ENCODE peak calls at places on chromosomes 7 and 10, in ten cellular contexts. F, X, Y, W, R, J, M, V, A and K are unnamed samples.

GRCh38 chr7:152419473-152420429 is 16.1 kb downstream of the KMT2C start:
- DNase-seq in F (no peak), X (no peak), Y (no peak), W (no peak), R (no peak), J (no peak), M (no peak), V (no peak), A (no peak), K (no peak)

GRCh38 chr7:47573758-47574472 is 8.0 kb downstream of the TNS3 start:
- DNase-seq in F (peak; percentile 68), X (no peak), Y (no peak), W (peak; percentile 52), R (no peak), J (no peak), M (no peak), V (peak; percentile 87), A (no peak), K (no peak)

GRCh38 chr10:58909881-58910280 is 266.6 kb upstream of the PHYHIPL start:
- DNase-seq in F (no peak), X (no peak), Y (no peak), W (no peak), R (no peak), J (no peak), M (no peak), V (peak; percentile 4), A (no peak), K (no peak)

GRCh38 chr7:131600578-131600977 is 44.1 kb upstream of the PODXL start:
- DNase-seq in F (no peak), X (no peak), Y (no peak), W (no peak), R (no peak), J (peak; percentile 24), M (no peak), V (peak; percentile 72), A (no peak), K (no peak)

GRCh38 chr7:130095812-130096211 is 25.5 kb downstream of the KLHDC10 start:
- DNase-seq in F (no peak), X (no peak), Y (no peak), W (no peak), R (no peak), J (peak; percentile 32), M (no peak), V (peak; percentile 80), A (no peak), K (no peak)

GRCh38 chr7:149286811-149287400 is 24.9 kb downstream of the ZNF783 start:
- DNase-seq in F (no peak), X (no peak), Y (no peak), W (no peak), R (no peak), J (no peak), M (no peak), V (peak; percentile 4), A (no peak), K (no peak)

GRCh38 chr10:113235505-113235904 is 285.5 kb downstream of the TCF7L2 start:
- DNase-seq in F (no peak), X (no peak), Y (no peak), W (no peak), R (no peak), J (no peak), M (no peak), V (no peak), A (no peak), K (no peak)

GRCh38 chr10:7153750-7154149 is 257.1 kb downstream of the SFMBT2 start:
- DNase-seq in F (no peak), X (no peak), Y (no peak), W (no peak), R (no peak), J (no peak), M (no peak), V (peak; percentile 13), A (no peak), K (no peak)

GRCh38 chr7:86939197-86939814 is 120.1 kb downstream of the ELAPOR2 start:
- DNase-seq in F (no peak), X (peak; percentile 68), Y (peak; percentile 76), W (no peak), R (peak; percentile 86), J (peak; percentile 20), M (no peak), V (peak; percentile 60), A (no peak), K (peak; percentile 26)

GRCh38 chr7:86942995-86943394 is 116.5 kb downstream of the ELAPOR2 start:
- DNase-seq in F (no peak), X (no peak), Y (no peak), W (no peak), R (no peak), J (no peak), M (no peak), V (no peak), A (no peak), K (no peak)

GRCh38 chr7:86937499-86937898 is 122.0 kb downstream of the ELAPOR2 start:
- DNase-seq in F (no peak), X (no peak), Y (no peak), W (no peak), R (no peak), J (no peak), M (no peak), V (no peak), A (no peak), K (no peak)

GRCh38 chr7:86943447-86943846 is 116.0 kb downstream of the ELAPOR2 start:
- DNase-seq in F (no peak), X (no peak), Y (no peak), W (no peak), R (no peak), J (no peak), M (no peak), V (no peak), A (no peak), K (no peak)

DNA sequence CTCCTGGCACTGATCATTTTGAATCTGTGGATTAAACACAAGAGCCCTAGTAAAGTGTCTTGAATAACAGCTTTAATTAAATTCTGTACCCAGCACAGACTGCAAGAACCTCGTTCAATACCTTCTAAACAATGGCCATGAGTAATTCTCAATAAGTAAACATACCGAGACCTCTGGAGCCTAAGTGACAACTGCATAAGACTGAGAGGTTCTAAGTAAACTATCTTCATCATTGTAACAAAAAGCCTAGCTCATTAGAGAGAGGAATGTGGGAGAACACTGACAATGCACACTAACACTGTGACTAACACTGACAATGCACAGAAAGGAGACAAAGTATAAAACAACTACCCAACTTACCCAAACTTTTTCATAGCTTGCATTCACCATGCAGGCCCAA is 117.4 kb downstream of the ELAPOR2 start:
- DNase-seq in F (no peak), X (no peak), Y (no peak), W (no peak), R (no peak), J (no peak), M (no peak), V (no peak), A (no peak), K (no peak)
- H3K27ac ChIP-seq in F (no peak overlapping the region), X (no peak overlapping the region), Y (no peak overlapping the region), W (no peak overlapping the region), R (no peak overlapping the region), J (no peak overlapping the region), M (no peak overlapping the region), V (no peak overlapping the region), A (no peak overlapping the region), K (no peak overlapping the region)

GRCh38 chr7:150716368-150716767 is at the start of gene GIMAP1:
- DNase-seq in F (no peak), X (no peak), Y (no peak), W (no peak), R (no peak), J (no peak), M (peak; percentile 59), V (no peak), A (peak; percentile 18), K (peak; percentile 76)
- H3K27ac ChIP-seq in F (peak within 1 kb of the TSS; percentile 59), X (no peak within 1 kb of the TSS), Y (no peak within 1 kb of the TSS), W (peak within 1 kb of the TSS; percentile 30), R (no peak within 1 kb of the TSS), J (no peak within 1 kb of the TSS), M (peak within 1 kb of the TSS; percentile 73), V (no peak within 1 kb of the TSS), A (peak within 1 kb of the TSS; percentile 67), K (peak within 1 kb of the TSS; percentile 90)

DNA sequence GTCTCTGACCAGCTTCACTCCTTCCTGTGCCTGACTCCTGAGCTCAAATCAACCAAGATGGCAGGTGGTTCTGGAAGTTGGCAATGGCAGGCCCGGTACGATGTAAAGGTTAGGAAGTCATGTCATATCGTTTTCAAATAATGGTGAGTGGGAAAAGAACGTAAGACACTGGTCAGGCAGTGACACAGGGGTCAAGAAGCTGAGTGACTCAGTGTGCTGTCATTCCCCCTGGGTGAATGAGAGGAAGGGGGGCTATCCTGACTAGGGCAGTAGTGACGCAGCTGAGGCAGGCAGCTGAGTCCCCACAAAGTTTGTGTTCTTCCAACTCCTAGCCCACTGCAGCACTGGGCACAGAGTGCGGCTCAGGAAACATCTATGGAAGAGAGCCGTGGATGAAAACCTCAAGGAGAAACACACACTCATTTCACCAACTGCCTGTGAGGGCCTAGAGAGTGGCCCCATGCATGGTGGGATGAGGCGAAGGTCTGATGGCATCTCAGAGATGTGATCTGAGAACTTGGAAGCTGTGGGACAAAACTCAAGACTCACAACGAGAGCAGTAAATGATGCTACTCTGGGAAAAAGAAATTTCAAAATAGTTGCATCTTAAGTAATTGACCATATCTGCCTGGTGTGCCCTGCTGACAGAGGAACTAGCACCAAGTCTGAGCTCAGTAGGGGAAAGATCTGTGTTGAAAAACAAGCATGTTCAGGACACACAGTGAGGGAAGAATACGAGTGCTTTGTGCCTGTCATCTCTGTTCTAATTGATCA is 23.2 kb downstream of the CREB3L2 start:
- DNase-seq in F (no peak), X (peak; percentile 89), Y (peak; percentile 94), W (no peak), R (peak; percentile 47), J (peak; percentile 89), M (no peak), V (peak; percentile 100), A (peak; percentile 76), K (peak; percentile 70)
- H3K27ac ChIP-seq in F (peak overlapping the region; percentile 67), X (peak overlapping the region; percentile 40), Y (peak overlapping the region; percentile 51), W (peak overlapping the region; percentile 83), R (no peak overlapping the region), J (peak overlapping the region; percentile 95), M (no peak overlapping the region), V (peak overlapping the region; percentile 75), A (peak overlapping the region; percentile 61), K (peak overlapping the region; percentile 40)

GRCh38 chr7:24057243-24057642 is 226.7 kb upstream of the NPY start:
- DNase-seq in F (no peak), X (peak; percentile 8), Y (no peak), W (no peak), R (no peak), J (no peak), M (no peak), V (no peak), A (no peak), K (no peak)
- H3K27ac ChIP-seq in F (no peak overlapping the region), X (no peak overlapping the region), Y (no peak overlapping the region), W (no peak overlapping the region), R (no peak overlapping the region), J (no peak overlapping the region), M (no peak overlapping the region), V (no peak overlapping the region), A (no peak overlapping the region), K (no peak overlapping the region)

DNA sequence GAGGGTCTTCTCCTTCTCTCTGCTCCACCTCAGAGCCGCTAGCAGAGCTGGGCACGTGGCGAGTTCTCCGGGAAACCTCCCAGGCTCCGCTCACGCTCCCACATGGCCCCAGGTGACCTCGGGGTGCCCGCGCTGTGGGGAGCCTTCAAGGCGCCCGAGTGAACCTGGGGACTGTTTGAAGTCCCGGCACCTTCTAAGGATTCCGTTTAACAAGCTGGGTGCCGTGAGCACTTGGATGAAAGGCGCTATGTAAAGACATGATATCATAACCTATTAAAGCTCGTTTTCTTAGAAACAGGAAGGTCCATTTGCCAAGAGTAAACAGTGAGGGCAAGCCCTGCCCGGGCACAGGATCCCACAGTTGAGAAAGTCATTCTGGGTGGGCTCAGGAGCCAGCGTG is 15.8 kb upstream of the MYL10 start:
- DNase-seq in F (no peak), X (no peak), Y (no peak), W (no peak), R (no peak), J (no peak), M (no peak), V (no peak), A (no peak), K (no peak)
- H3K27ac ChIP-seq in F (no peak overlapping the region), X (no peak overlapping the region), Y (no peak overlapping the region), W (no peak overlapping the region), R (no peak overlapping the region), J (no peak overlapping the region), M (no peak overlapping the region), V (no peak overlapping the region), A (peak overlapping the region; percentile 64), K (no peak overlapping the region)